ENCODE peak calls at places on chromosomes 16 and 17, in ten cellular contexts. One of them, this sample, is unnamed.

GRCh38 chr16:83732536-83732935 is 75.2 kb upstream of the HSBP1 start:
- DNase-seq in DMS53: no peak
- DNase-seq in iPS DF 19.7: no peak
- DNase-seq in left ventricle myocardium inferior: no peak
- DNase-seq in EH: no peak
- DNase-seq in RCC 7860: no peak
- DNase-seq in astrocyte of the hippocampus: no peak
- DNase-seq in HL-60: no peak
- DNase-seq in NCI-H1105: no peak
- DNase-seq in CD8-positive, alpha-beta memory T cell: no peak
- DNase-seq in this sample: no peak

GRCh38 chr16:58377932-58378331 is 14.3 kb upstream of the GINS3 start:
- DNase-seq in DMS53: no peak
- DNase-seq in iPS DF 19.7: no peak
- DNase-seq in left ventricle myocardium inferior: no peak
- DNase-seq in EH: peak
- DNase-seq in RCC 7860: no peak
- DNase-seq in astrocyte of the hippocampus: peak
- DNase-seq in HL-60: no peak
- DNase-seq in NCI-H1105: no peak
- DNase-seq in CD8-positive, alpha-beta memory T cell: no peak
- DNase-seq in this sample: no peak

GRCh38 chr17:29154516-29155234 is 25.5 kb downstream of the MYO18A start:
- DNase-seq in DMS53: peak
- DNase-seq in iPS DF 19.7: no peak
- DNase-seq in left ventricle myocardium inferior: peak
- DNase-seq in EH: peak
- DNase-seq in RCC 7860: no peak
- DNase-seq in astrocyte of the hippocampus: peak
- DNase-seq in HL-60: no peak
- DNase-seq in NCI-H1105: no peak
- DNase-seq in CD8-positive, alpha-beta memory T cell: no peak
- DNase-seq in this sample: no peak

GRCh38 chr16:89337965-89338364 is 120.5 kb downstream of the ZNF778 start:
- DNase-seq in DMS53: no peak
- DNase-seq in iPS DF 19.7: no peak
- DNase-seq in left ventricle myocardium inferior: no peak
- DNase-seq in EH: no peak
- DNase-seq in RCC 7860: no peak
- DNase-seq in astrocyte of the hippocampus: no peak
- DNase-seq in HL-60: no peak
- DNase-seq in NCI-H1105: no peak
- DNase-seq in CD8-positive, alpha-beta memory T cell: no peak
- DNase-seq in this sample: no peak

GRCh38 chr17:33493566-33493965 is 200.5 kb upstream of the ASIC2 start:
- DNase-seq in DMS53: no peak
- DNase-seq in iPS DF 19.7: no peak
- DNase-seq in left ventricle myocardium inferior: no peak
- DNase-seq in EH: no peak
- DNase-seq in RCC 7860: no peak
- DNase-seq in astrocyte of the hippocampus: no peak
- DNase-seq in HL-60: no peak
- DNase-seq in NCI-H1105: no peak
- DNase-seq in CD8-positive, alpha-beta memory T cell: no peak
- DNase-seq in this sample: no peak

GRCh38 chr17:31877341-31877740 is 18.3 kb upstream of the COPRS start:
- DNase-seq in DMS53: no peak
- DNase-seq in iPS DF 19.7: no peak
- DNase-seq in left ventricle myocardium inferior: no peak
- DNase-seq in EH: no peak
- DNase-seq in RCC 7860: no peak
- DNase-seq in astrocyte of the hippocampus: peak
- DNase-seq in HL-60: no peak
- DNase-seq in NCI-H1105: no peak
- DNase-seq in CD8-positive, alpha-beta memory T cell: no peak
- DNase-seq in this sample: no peak

GRCh38 chr17:10733666-10734065 is 3.8 kb upstream of the TMEM220 start:
- DNase-seq in DMS53: no peak
- DNase-seq in iPS DF 19.7: no peak
- DNase-seq in left ventricle myocardium inferior: no peak
- DNase-seq in EH: no peak
- DNase-seq in RCC 7860: no peak
- DNase-seq in astrocyte of the hippocampus: no peak
- DNase-seq in HL-60: no peak
- DNase-seq in NCI-H1105: no peak
- DNase-seq in CD8-positive, alpha-beta memory T cell: no peak
- DNase-seq in this sample: no peak

GRCh38 chr16:11674818-11675560 is 6.7 kb downstream of the SNN start:
- DNase-seq in DMS53: peak
- DNase-seq in iPS DF 19.7: no peak
- DNase-seq in left ventricle myocardium inferior: no peak
- DNase-seq in EH: peak
- DNase-seq in RCC 7860: peak
- DNase-seq in astrocyte of the hippocampus: peak
- DNase-seq in HL-60: no peak
- DNase-seq in NCI-H1105: no peak
- DNase-seq in CD8-positive, alpha-beta memory T cell: no peak
- DNase-seq in this sample: no peak

GRCh38 chr16:88968589-88969280 is 8.3 kb downstream of the CBFA2T3 start:
- DNase-seq in DMS53: no peak
- DNase-seq in iPS DF 19.7: no peak
- DNase-seq in left ventricle myocardium inferior: no peak
- DNase-seq in EH: no peak
- DNase-seq in RCC 7860: no peak
- DNase-seq in astrocyte of the hippocampus: no peak
- DNase-seq in HL-60: no peak
- DNase-seq in NCI-H1105: no peak
- DNase-seq in CD8-positive, alpha-beta memory T cell: no peak
- DNase-seq in this sample: no peak

GRCh38 chr17:77478281-77478680 is 337.5 kb downstream of the SEC14L1 start:
- DNase-seq in DMS53: no peak
- DNase-seq in iPS DF 19.7: no peak
- DNase-seq in left ventricle myocardium inferior: no peak
- DNase-seq in EH: peak
- DNase-seq in RCC 7860: no peak
- DNase-seq in astrocyte of the hippocampus: peak
- DNase-seq in HL-60: no peak
- DNase-seq in NCI-H1105: no peak
- DNase-seq in CD8-positive, alpha-beta memory T cell: no peak
- DNase-seq in this sample: no peak

GRCh38 chr17:67390646-67391480 is 13.8 kb downstream of the PITPNC1 start:
- DNase-seq in DMS53: peak
- DNase-seq in iPS DF 19.7: no peak
- DNase-seq in left ventricle myocardium inferior: no peak
- DNase-seq in EH: peak
- DNase-seq in RCC 7860: peak
- DNase-seq in astrocyte of the hippocampus: peak
- DNase-seq in HL-60: no peak
- DNase-seq in NCI-H1105: no peak
- DNase-seq in CD8-positive, alpha-beta memory T cell: peak
- DNase-seq in this sample: no peak

GRCh38 chr16:22386976-22387375 is 12.6 kb upstream of the CDR2 start:
- DNase-seq in DMS53: no peak
- DNase-seq in iPS DF 19.7: no peak
- DNase-seq in left ventricle myocardium inferior: no peak
- DNase-seq in EH: peak
- DNase-seq in RCC 7860: peak
- DNase-seq in astrocyte of the hippocampus: peak
- DNase-seq in HL-60: no peak
- DNase-seq in NCI-H1105: no peak
- DNase-seq in CD8-positive, alpha-beta memory T cell: no peak
- DNase-seq in this sample: peak

GRCh38 chr17:17919169-17920107 is 52.8 kb downstream of the TOM1L2 start:
- DNase-seq in DMS53: peak
- DNase-seq in iPS DF 19.7: peak
- DNase-seq in left ventricle myocardium inferior: peak
- DNase-seq in EH: peak
- DNase-seq in RCC 7860: peak
- DNase-seq in astrocyte of the hippocampus: peak
- DNase-seq in HL-60: no peak
- DNase-seq in NCI-H1105: peak
- DNase-seq in CD8-positive, alpha-beta memory T cell: peak
- DNase-seq in this sample: no peak

GRCh38 chr16:87580855-87581261 is 21.4 kb upstream of the JPH3 start:
- DNase-seq in DMS53: no peak
- DNase-seq in iPS DF 19.7: no peak
- DNase-seq in left ventricle myocardium inferior: no peak
- DNase-seq in EH: peak
- DNase-seq in RCC 7860: peak
- DNase-seq in astrocyte of the hippocampus: peak
- DNase-seq in HL-60: no peak
- DNase-seq in NCI-H1105: no peak
- DNase-seq in CD8-positive, alpha-beta memory T cell: no peak
- DNase-seq in this sample: no peak

GRCh38 chr17:55996826-55997225 is 156.4 kb upstream of the ANKFN1 start:
- DNase-seq in DMS53: peak
- DNase-seq in iPS DF 19.7: no peak
- DNase-seq in left ventricle myocardium inferior: no peak
- DNase-seq in EH: peak
- DNase-seq in RCC 7860: no peak
- DNase-seq in astrocyte of the hippocampus: peak
- DNase-seq in HL-60: no peak
- DNase-seq in NCI-H1105: no peak
- DNase-seq in CD8-positive, alpha-beta memory T cell: no peak
- DNase-seq in this sample: no peak

GRCh38 chr17:76474894-76475293 is 7.5 kb downstream of the AANAT start:
- DNase-seq in DMS53: no peak
- DNase-seq in iPS DF 19.7: no peak
- DNase-seq in left ventricle myocardium inferior: no peak
- DNase-seq in EH: no peak
- DNase-seq in RCC 7860: no peak
- DNase-seq in astrocyte of the hippocampus: no peak
- DNase-seq in HL-60: no peak
- DNase-seq in NCI-H1105: no peak
- DNase-seq in CD8-positive, alpha-beta memory T cell: no peak
- DNase-seq in this sample: no peak

GRCh38 chr17:16506188-16506587 is 14.2 kb upstream of the LRRC75A start:
- DNase-seq in DMS53: no peak
- DNase-seq in iPS DF 19.7: no peak
- DNase-seq in left ventricle myocardium inferior: no peak
- DNase-seq in EH: no peak
- DNase-seq in RCC 7860: no peak
- DNase-seq in astrocyte of the hippocampus: no peak
- DNase-seq in HL-60: no peak
- DNase-seq in NCI-H1105: no peak
- DNase-seq in CD8-positive, alpha-beta memory T cell: no peak
- DNase-seq in this sample: no peak

GRCh38 chr17:29149431-29150064 is 30.6 kb downstream of the MYO18A start:
- DNase-seq in DMS53: no peak
- DNase-seq in iPS DF 19.7: no peak
- DNase-seq in left ventricle myocardium inferior: no peak
- DNase-seq in EH: no peak
- DNase-seq in RCC 7860: no peak
- DNase-seq in astrocyte of the hippocampus: no peak
- DNase-seq in HL-60: no peak
- DNase-seq in NCI-H1105: peak
- DNase-seq in CD8-positive, alpha-beta memory T cell: no peak
- DNase-seq in this sample: no peak

GRCh38 chr16:67169642-67170167 is 633 bp upstream of the NOL3 start:
- DNase-seq in DMS53: peak
- DNase-seq in iPS DF 19.7: no peak
- DNase-seq in left ventricle myocardium inferior: no peak
- DNase-seq in EH: peak
- DNase-seq in RCC 7860: no peak
- DNase-seq in astrocyte of the hippocampus: peak
- DNase-seq in HL-60: no peak
- DNase-seq in NCI-H1105: peak
- DNase-seq in CD8-positive, alpha-beta memory T cell: no peak
- DNase-seq in this sample: no peak

GRCh38 chr17:28274591-28275265 is 44.3 kb upstream of the TMEM97 start:
- DNase-seq in DMS53: no peak
- DNase-seq in iPS DF 19.7: no peak
- DNase-seq in left ventricle myocardium inferior: no peak
- DNase-seq in EH: no peak
- DNase-seq in RCC 7860: no peak
- DNase-seq in astrocyte of the hippocampus: no peak
- DNase-seq in HL-60: no peak
- DNase-seq in NCI-H1105: no peak
- DNase-seq in CD8-positive, alpha-beta memory T cell: no peak
- DNase-seq in this sample: no peak

GRCh38 chr16:51849715-51850114 is 697.2 kb downstream of the TOX3 start:
- DNase-seq in DMS53: no peak
- DNase-seq in iPS DF 19.7: no peak
- DNase-seq in left ventricle myocardium inferior: no peak
- DNase-seq in EH: no peak
- DNase-seq in RCC 7860: no peak
- DNase-seq in astrocyte of the hippocampus: no peak
- DNase-seq in HL-60: no peak
- DNase-seq in NCI-H1105: no peak
- DNase-seq in CD8-positive, alpha-beta memory T cell: no peak
- DNase-seq in this sample: no peak

GRCh38 chr17:68161644-68162428 is 86.0 kb upstream of the AMZ2 start:
- DNase-seq in DMS53: no peak
- DNase-seq in iPS DF 19.7: no peak
- DNase-seq in left ventricle myocardium inferior: peak
- DNase-seq in EH: peak
- DNase-seq in RCC 7860: peak
- DNase-seq in astrocyte of the hippocampus: peak
- DNase-seq in HL-60: no peak
- DNase-seq in NCI-H1105: no peak
- DNase-seq in CD8-positive, alpha-beta memory T cell: no peak
- DNase-seq in this sample: no peak

GRCh38 chr17:78664476-78665384 is 87.5 kb upstream of the DNAH17 start:
- DNase-seq in DMS53: peak
- DNase-seq in iPS DF 19.7: no peak
- DNase-seq in left ventricle myocardium inferior: no peak
- DNase-seq in EH: peak
- DNase-seq in RCC 7860: no peak
- DNase-seq in astrocyte of the hippocampus: peak
- DNase-seq in HL-60: no peak
- DNase-seq in NCI-H1105: peak
- DNase-seq in CD8-positive, alpha-beta memory T cell: no peak
- DNase-seq in this sample: peak

GRCh38 chr17:50693041-50693682 is 14.6 kb downstream of the ANKRD40 start:
- DNase-seq in DMS53: peak
- DNase-seq in iPS DF 19.7: no peak
- DNase-seq in left ventricle myocardium inferior: no peak
- DNase-seq in EH: peak
- DNase-seq in RCC 7860: peak
- DNase-seq in astrocyte of the hippocampus: peak
- DNase-seq in HL-60: no peak
- DNase-seq in NCI-H1105: no peak
- DNase-seq in CD8-positive, alpha-beta memory T cell: no peak
- DNase-seq in this sample: no peak

GRCh38 chr16:87538594-87538993 is 45.8 kb upstream of the ZCCHC14 start:
- DNase-seq in DMS53: no peak
- DNase-seq in iPS DF 19.7: no peak
- DNase-seq in left ventricle myocardium inferior: no peak
- DNase-seq in EH: peak
- DNase-seq in RCC 7860: no peak
- DNase-seq in astrocyte of the hippocampus: peak
- DNase-seq in HL-60: no peak
- DNase-seq in NCI-H1105: no peak
- DNase-seq in CD8-positive, alpha-beta memory T cell: no peak
- DNase-seq in this sample: no peak

GRCh38 chr17:82056729-82057621 is 5.3 kb downstream of the GPS1 start:
- DNase-seq in DMS53: peak
- DNase-seq in iPS DF 19.7: no peak
- DNase-seq in left ventricle myocardium inferior: no peak
- DNase-seq in EH: no peak
- DNase-seq in RCC 7860: no peak
- DNase-seq in astrocyte of the hippocampus: no peak
- DNase-seq in HL-60: no peak
- DNase-seq in NCI-H1105: no peak
- DNase-seq in CD8-positive, alpha-beta memory T cell: no peak
- DNase-seq in this sample: no peak

GRCh38 chr16:24834459-24835335 is 11.1 kb upstream of the SLC5A11 start:
- DNase-seq in DMS53: peak
- DNase-seq in iPS DF 19.7: no peak
- DNase-seq in left ventricle myocardium inferior: no peak
- DNase-seq in EH: peak
- DNase-seq in RCC 7860: peak
- DNase-seq in astrocyte of the hippocampus: peak
- DNase-seq in HL-60: no peak
- DNase-seq in NCI-H1105: no peak
- DNase-seq in CD8-positive, alpha-beta memory T cell: no peak
- DNase-seq in this sample: no peak

GRCh38 chr17:49640556-49640955 is 37.3 kb downstream of the SPOP start:
- DNase-seq in DMS53: no peak
- DNase-seq in iPS DF 19.7: no peak
- DNase-seq in left ventricle myocardium inferior: no peak
- DNase-seq in EH: peak
- DNase-seq in RCC 7860: no peak
- DNase-seq in astrocyte of the hippocampus: no peak
- DNase-seq in HL-60: no peak
- DNase-seq in NCI-H1105: no peak
- DNase-seq in CD8-positive, alpha-beta memory T cell: no peak
- DNase-seq in this sample: no peak

This sample was measured in LNCaP clone FGC.